ENCODE peak calls at places on chromosomes 4 and X, in five cellular contexts. X is nucleus accumbens; S is coronary artery; B is activated T-helper 1 cell treated with Interleukin-2 at 50 U/mL for 16 hours; F is stimulated activated CD8-positive, alpha-beta memory T cell treated with anti-CD3 and anti-CD28 coated beads, Interleukin-4, amount 100 ng/mL, for 24 hours. Y is an unnamed sample.
A peak's percentile ranks its signal among the peaks of the same experiment; 100 is the strongest.

GRCh38 chr4:141580523-141580922 is 55.9 kb upstream of the IL15 start:
- DNase-seq in F (no peak), S (no peak), X (no peak), B (no peak), Y (no peak)

GRCh38 chr4:173917255-173917960 is 366.1 kb downstream of the FBXO8 start:
- DNase-seq in B (no peak), X (no peak), F (no peak), S (no peak), Y (no peak)

GRCh38 chr4:152255437-152255836 is 280.5 kb downstream of the FBXW7 start:
- DNase-seq in X (no peak), F (peak; percentile 12), B (peak; percentile 55), S (no peak), Y (no peak)

GRCh38 chr4:162011039-162011438 is 152.8 kb downstream of the FSTL5 start:
- DNase-seq in S (no peak), X (no peak), F (no peak), B (no peak), Y (no peak)

GRCh38 chr4:53592686-53593641 is 1.7 kb upstream of the LNX1 start:
- DNase-seq in S (no peak), F (no peak), B (no peak), X (no peak), Y (peak; percentile 78)

GRCh38 chr4:112817933-112818921 is 181.3 kb downstream of the LARP7 start:
- DNase-seq in X (peak; percentile 89), S (peak; percentile 82), B (no peak), F (peak; percentile 14), Y (peak; percentile 28)

GRCh38 chrX:30751497-30751896 is 98.3 kb downstream of the GK start:
- DNase-seq in X (no peak), B (no peak), S (no peak), F (no peak), Y (no peak)

GRCh38 chr4:140469806-140470733 is 28.0 kb downstream of the MGAT4D start:
- DNase-seq in F (no peak), S (no peak), B (no peak), X (no peak), Y (no peak)

GRCh38 chr4:137881641-137882040 is 349.3 kb upstream of the PCDH18 start:
- DNase-seq in S (no peak), B (no peak), F (no peak), X (no peak), Y (no peak)

GRCh38 chr4:26288308-26288982 is 32.4 kb upstream of the RBPJ start:
- DNase-seq in S (no peak), X (no peak), F (no peak), B (no peak), Y (no peak)

Y was measured in mucosa of descending colon.